ENCODE peak calls at places on chromosome 21, in eight cellular contexts. One of them, this sample, is unnamed.
A peak's percentile ranks its signal among the peaks of the same experiment; 100 is the strongest.

GRCh38 chr21:46079357-46080170 is 18.3 kb upstream of the COL6A2 start:
- DNase-seq in endothelial cell: no peak
- DNase-seq in activated naive CD4-positive, alpha-beta T cell treated with anti-CD3 and anti-CD28 coated beads for 36 hours: no peak
- DNase-seq in HT1080: peak; percentile 34
- DNase-seq in stimulated activated CD4-positive, alpha-beta T cell treated with anti-CD3 and anti-CD28 coated beads, Interleukin-1b, Interleukin-23, amount 100 ng/mL, for 4 hours: no peak
- DNase-seq in HT-29: no peak
- DNase-seq in NCI-H2081: no peak
- DNase-seq in iris pigment epithelial cell: peak; percentile 69
- DNase-seq in this sample: no peak

GRCh38 chr21:43701936-43702784 is 16.8 kb upstream of the PDXK start:
- DNase-seq in NCI-H2081: no peak
- DNase-seq in HT1080: no peak
- DNase-seq in activated naive CD4-positive, alpha-beta T cell treated with anti-CD3 and anti-CD28 coated beads for 36 hours: no peak
- DNase-seq in HT-29: no peak
- DNase-seq in iris pigment epithelial cell: no peak
- DNase-seq in stimulated activated CD4-positive, alpha-beta T cell treated with anti-CD3 and anti-CD28 coated beads, Interleukin-1b, Interleukin-23, amount 100 ng/mL, for 4 hours: no peak
- DNase-seq in endothelial cell: no peak
- DNase-seq in this sample: no peak

GRCh38 chr21:44024895-44025353 is 12.8 kb downstream of the TRAPPC10 start:
- DNase-seq in NCI-H2081: no peak
- DNase-seq in stimulated activated CD4-positive, alpha-beta T cell treated with anti-CD3 and anti-CD28 coated beads, Interleukin-1b, Interleukin-23, amount 100 ng/mL, for 4 hours: no peak
- DNase-seq in endothelial cell: peak; percentile 15
- DNase-seq in activated naive CD4-positive, alpha-beta T cell treated with anti-CD3 and anti-CD28 coated beads for 36 hours: peak; percentile 35
- DNase-seq in HT1080: no peak
- DNase-seq in HT-29: no peak
- DNase-seq in iris pigment epithelial cell: peak; percentile 75
- DNase-seq in this sample: no peak

GRCh38 chr21:32457360-32457840 is 44.9 kb downstream of the EVA1C start:
- DNase-seq in activated naive CD4-positive, alpha-beta T cell treated with anti-CD3 and anti-CD28 coated beads for 36 hours: no peak
- DNase-seq in endothelial cell: no peak
- DNase-seq in HT-29: peak; percentile 85
- DNase-seq in HT1080: no peak
- DNase-seq in stimulated activated CD4-positive, alpha-beta T cell treated with anti-CD3 and anti-CD28 coated beads, Interleukin-1b, Interleukin-23, amount 100 ng/mL, for 4 hours: no peak
- DNase-seq in NCI-H2081: no peak
- DNase-seq in iris pigment epithelial cell: no peak
- DNase-seq in this sample: no peak

GRCh38 chr21:42725416-42725930 is 72.1 kb downstream of the PDE9A start:
- DNase-seq in HT1080: no peak
- DNase-seq in iris pigment epithelial cell: no peak
- DNase-seq in NCI-H2081: no peak
- DNase-seq in activated naive CD4-positive, alpha-beta T cell treated with anti-CD3 and anti-CD28 coated beads for 36 hours: no peak
- DNase-seq in HT-29: no peak
- DNase-seq in stimulated activated CD4-positive, alpha-beta T cell treated with anti-CD3 and anti-CD28 coated beads, Interleukin-1b, Interleukin-23, amount 100 ng/mL, for 4 hours: no peak
- DNase-seq in endothelial cell: no peak
- DNase-seq in this sample: no peak

GRCh38 chr21:44957047-44957831 is 17.4 kb downstream of the SLX9 start:
- DNase-seq in NCI-H2081: no peak
- DNase-seq in endothelial cell: no peak
- DNase-seq in stimulated activated CD4-positive, alpha-beta T cell treated with anti-CD3 and anti-CD28 coated beads, Interleukin-1b, Interleukin-23, amount 100 ng/mL, for 4 hours: no peak
- DNase-seq in HT1080: no peak
- DNase-seq in iris pigment epithelial cell: no peak
- DNase-seq in activated naive CD4-positive, alpha-beta T cell treated with anti-CD3 and anti-CD28 coated beads for 36 hours: no peak
- DNase-seq in HT-29: no peak
- DNase-seq in this sample: no peak

GRCh38 chr21:44462834-44463200 is 7.5 kb downstream of the LRRC3 start:
- DNase-seq in HT-29: no peak
- DNase-seq in HT1080: no peak
- DNase-seq in NCI-H2081: no peak
- DNase-seq in stimulated activated CD4-positive, alpha-beta T cell treated with anti-CD3 and anti-CD28 coated beads, Interleukin-1b, Interleukin-23, amount 100 ng/mL, for 4 hours: no peak
- DNase-seq in activated naive CD4-positive, alpha-beta T cell treated with anti-CD3 and anti-CD28 coated beads for 36 hours: no peak
- DNase-seq in endothelial cell: no peak
- DNase-seq in iris pigment epithelial cell: no peak
- DNase-seq in this sample: no peak

GRCh38 chr21:39350094-39351006 is 1.5 kb upstream of the HMGN1 start:
- DNase-seq in iris pigment epithelial cell: no peak
- DNase-seq in endothelial cell: no peak
- DNase-seq in HT-29: no peak
- DNase-seq in HT1080: no peak
- DNase-seq in NCI-H2081: no peak
- DNase-seq in stimulated activated CD4-positive, alpha-beta T cell treated with anti-CD3 and anti-CD28 coated beads, Interleukin-1b, Interleukin-23, amount 100 ng/mL, for 4 hours: no peak
- DNase-seq in activated naive CD4-positive, alpha-beta T cell treated with anti-CD3 and anti-CD28 coated beads for 36 hours: no peak
- DNase-seq in this sample: no peak

GRCh38 chr21:41589131-41589530 is 81.2 kb upstream of the TMPRSS2 start:
- DNase-seq in NCI-H2081: no peak
- DNase-seq in HT1080: no peak
- DNase-seq in endothelial cell: no peak
- DNase-seq in HT-29: no peak
- DNase-seq in iris pigment epithelial cell: no peak
- DNase-seq in activated naive CD4-positive, alpha-beta T cell treated with anti-CD3 and anti-CD28 coated beads for 36 hours: no peak
- DNase-seq in stimulated activated CD4-positive, alpha-beta T cell treated with anti-CD3 and anti-CD28 coated beads, Interleukin-1b, Interleukin-23, amount 100 ng/mL, for 4 hours: no peak
- DNase-seq in this sample: no peak

GRCh38 chr21:45940621-45941337 is 40.8 kb upstream of the COL6A1 start:
- DNase-seq in HT-29: no peak
- DNase-seq in activated naive CD4-positive, alpha-beta T cell treated with anti-CD3 and anti-CD28 coated beads for 36 hours: no peak
- DNase-seq in stimulated activated CD4-positive, alpha-beta T cell treated with anti-CD3 and anti-CD28 coated beads, Interleukin-1b, Interleukin-23, amount 100 ng/mL, for 4 hours: no peak
- DNase-seq in endothelial cell: no peak
- DNase-seq in iris pigment epithelial cell: no peak
- DNase-seq in NCI-H2081: no peak
- DNase-seq in HT1080: no peak
- DNase-seq in this sample: no peak

GRCh38 chr21:45642122-45642813 is 1.3 kb upstream of the PCBP3 start:
- DNase-seq in activated naive CD4-positive, alpha-beta T cell treated with anti-CD3 and anti-CD28 coated beads for 36 hours: no peak
- DNase-seq in endothelial cell: peak; percentile 25
- DNase-seq in HT1080: no peak
- DNase-seq in HT-29: no peak
- DNase-seq in iris pigment epithelial cell: no peak
- DNase-seq in NCI-H2081: no peak
- DNase-seq in stimulated activated CD4-positive, alpha-beta T cell treated with anti-CD3 and anti-CD28 coated beads, Interleukin-1b, Interleukin-23, amount 100 ng/mL, for 4 hours: no peak
- DNase-seq in this sample: no peak

GRCh38 chr21:45299864-45300785 is 12.4 kb upstream of the POFUT2 start:
- DNase-seq in iris pigment epithelial cell: peak; percentile 83
- DNase-seq in stimulated activated CD4-positive, alpha-beta T cell treated with anti-CD3 and anti-CD28 coated beads, Interleukin-1b, Interleukin-23, amount 100 ng/mL, for 4 hours: no peak
- DNase-seq in HT-29: no peak
- DNase-seq in HT1080: no peak
- DNase-seq in activated naive CD4-positive, alpha-beta T cell treated with anti-CD3 and anti-CD28 coated beads for 36 hours: no peak
- DNase-seq in NCI-H2081: no peak
- DNase-seq in endothelial cell: no peak
- DNase-seq in this sample: no peak

GRCh38 chr21:19541612-19542011 is 1138.0 kb upstream of the TMPRSS15 start:
- DNase-seq in activated naive CD4-positive, alpha-beta T cell treated with anti-CD3 and anti-CD28 coated beads for 36 hours: no peak
- DNase-seq in HT1080: peak; percentile 30
- DNase-seq in NCI-H2081: no peak
- DNase-seq in iris pigment epithelial cell: no peak
- DNase-seq in stimulated activated CD4-positive, alpha-beta T cell treated with anti-CD3 and anti-CD28 coated beads, Interleukin-1b, Interleukin-23, amount 100 ng/mL, for 4 hours: no peak
- DNase-seq in HT-29: no peak
- DNase-seq in endothelial cell: no peak
- DNase-seq in this sample: no peak

GRCh38 chr21:42503711-42504110 is 7.7 kb upstream of the RSPH1 start:
- DNase-seq in HT-29: no peak
- DNase-seq in iris pigment epithelial cell: no peak
- DNase-seq in stimulated activated CD4-positive, alpha-beta T cell treated with anti-CD3 and anti-CD28 coated beads, Interleukin-1b, Interleukin-23, amount 100 ng/mL, for 4 hours: no peak
- DNase-seq in activated naive CD4-positive, alpha-beta T cell treated with anti-CD3 and anti-CD28 coated beads for 36 hours: no peak
- DNase-seq in NCI-H2081: no peak
- DNase-seq in HT1080: no peak
- DNase-seq in endothelial cell: no peak
- DNase-seq in this sample: no peak

GRCh38 chr21:45094412-45094811 is 20.0 kb downstream of the ADARB1 start:
- DNase-seq in HT-29: no peak
- DNase-seq in HT1080: no peak
- DNase-seq in iris pigment epithelial cell: no peak
- DNase-seq in endothelial cell: no peak
- DNase-seq in activated naive CD4-positive, alpha-beta T cell treated with anti-CD3 and anti-CD28 coated beads for 36 hours: no peak
- DNase-seq in NCI-H2081: no peak
- DNase-seq in stimulated activated CD4-positive, alpha-beta T cell treated with anti-CD3 and anti-CD28 coated beads, Interleukin-1b, Interleukin-23, amount 100 ng/mL, for 4 hours: no peak
- DNase-seq in this sample: no peak

This sample was measured in MM.1S.